ENCODE peak calls at places on chromosome 13, in seven cellular contexts. One of them, this sample, is unnamed.
A peak's percentile ranks its signal among the peaks of the same experiment; 100 is the strongest.

GRCh38 chr13:97629601-97630272 is 195.8 kb downstream of the RAP2A start:
- DNase-seq in left lung: peak; percentile 39
- DNase-seq in gastrocnemius medialis: no peak
- DNase-seq in lung: peak; percentile 42
- DNase-seq in Peyer's patch: no peak
- DNase-seq in CD4-positive, alpha-beta T cell: no peak
- DNase-seq in HCT116: no peak
- DNase-seq in this sample: no peak

GRCh38 chr13:32549788-32550187 is 11.2 kb upstream of the N4BP2L2 start:
- DNase-seq in left lung: no peak
- DNase-seq in gastrocnemius medialis: no peak
- DNase-seq in lung: no peak
- DNase-seq in Peyer's patch: no peak
- DNase-seq in CD4-positive, alpha-beta T cell: no peak
- DNase-seq in HCT116: no peak
- DNase-seq in this sample: no peak

GRCh38 chr13:34964558-34964957 is 22.5 kb downstream of the NBEA start:
- DNase-seq in left lung: no peak
- DNase-seq in gastrocnemius medialis: no peak
- DNase-seq in lung: no peak
- DNase-seq in Peyer's patch: no peak
- DNase-seq in CD4-positive, alpha-beta T cell: no peak
- DNase-seq in HCT116: no peak
- DNase-seq in this sample: no peak

GRCh38 chr13:112247471-112248405 is 128.4 kb upstream of the SPACA7 start:
- DNase-seq in left lung: no peak
- DNase-seq in gastrocnemius medialis: no peak
- DNase-seq in lung: peak; percentile 19
- DNase-seq in Peyer's patch: no peak
- DNase-seq in CD4-positive, alpha-beta T cell: no peak
- DNase-seq in HCT116: no peak
- DNase-seq in this sample: peak; percentile 47

GRCh38 chr13:80337706-80338105 is 3.2 kb downstream of the SPRY2 start:
- DNase-seq in left lung: no peak
- DNase-seq in gastrocnemius medialis: no peak
- DNase-seq in lung: no peak
- DNase-seq in Peyer's patch: no peak
- DNase-seq in CD4-positive, alpha-beta T cell: no peak
- DNase-seq in HCT116: no peak
- DNase-seq in this sample: no peak

GRCh38 chr13:74570834-74571233 is 436.6 kb upstream of the KLF12 start:
- DNase-seq in left lung: no peak
- DNase-seq in gastrocnemius medialis: no peak
- DNase-seq in lung: no peak
- DNase-seq in Peyer's patch: no peak
- DNase-seq in CD4-positive, alpha-beta T cell: no peak
- DNase-seq in HCT116: peak; percentile 2
- DNase-seq in this sample: no peak

GRCh38 chr13:44768233-44768632 is 192.1 kb upstream of the TSC22D1 start:
- DNase-seq in left lung: no peak
- DNase-seq in gastrocnemius medialis: no peak
- DNase-seq in lung: no peak
- DNase-seq in Peyer's patch: no peak
- DNase-seq in CD4-positive, alpha-beta T cell: peak; percentile 20
- DNase-seq in HCT116: no peak
- DNase-seq in this sample: no peak

GRCh38 chr13:75371223-75371622 is 110.7 kb downstream of the TBC1D4 start:
- DNase-seq in left lung: no peak
- DNase-seq in gastrocnemius medialis: no peak
- DNase-seq in lung: no peak
- DNase-seq in Peyer's patch: no peak
- DNase-seq in CD4-positive, alpha-beta T cell: no peak
- DNase-seq in HCT116: no peak
- DNase-seq in this sample: no peak

GRCh38 chr13:110644892-110645521 is 29.7 kb downstream of the NAXD start:
- DNase-seq in left lung: peak; percentile 70
- DNase-seq in gastrocnemius medialis: peak; percentile 31
- DNase-seq in lung: peak; percentile 56
- DNase-seq in Peyer's patch: peak; percentile 83
- DNase-seq in CD4-positive, alpha-beta T cell: peak; percentile 34
- DNase-seq in HCT116: no peak
- DNase-seq in this sample: no peak

DNA sequence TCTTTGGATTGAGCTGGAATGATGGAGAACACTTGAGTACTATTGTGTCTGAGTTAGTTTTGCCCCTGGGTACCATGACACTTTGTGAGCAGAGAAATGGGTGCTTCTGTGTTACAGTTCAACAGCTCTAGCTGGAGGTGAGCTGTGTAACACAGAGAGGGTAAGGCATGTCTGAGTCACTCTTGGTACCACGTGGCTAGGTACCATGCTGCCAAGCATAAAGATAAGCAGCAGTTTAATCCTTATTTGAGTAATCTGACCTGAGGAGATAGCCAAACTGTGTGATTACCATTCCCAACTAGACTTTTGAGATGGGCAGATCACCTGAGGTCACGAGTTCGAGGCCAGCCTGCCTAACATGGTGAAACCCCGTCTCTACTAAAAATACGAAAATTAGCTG is 122.0 kb downstream of the OLFM4 start:
- DNase-seq in left lung: no peak
- DNase-seq in gastrocnemius medialis: no peak
- DNase-seq in lung: no peak
- DNase-seq in Peyer's patch: no peak
- DNase-seq in CD4-positive, alpha-beta T cell: no peak
- DNase-seq in HCT116: no peak
- DNase-seq in this sample: no peak
- H3K27ac ChIP-seq in left lung: no peak overlapping the region
- H3K27ac ChIP-seq in gastrocnemius medialis: no peak overlapping the region
- H3K27ac ChIP-seq in lung: no peak overlapping the region
- H3K27ac ChIP-seq in Peyer's patch: no peak overlapping the region
- H3K27ac ChIP-seq in CD4-positive, alpha-beta T cell: no peak overlapping the region
- H3K27ac ChIP-seq in HCT116: no peak overlapping the region
- H3K27ac ChIP-seq in this sample: no peak overlapping the region

DNA sequence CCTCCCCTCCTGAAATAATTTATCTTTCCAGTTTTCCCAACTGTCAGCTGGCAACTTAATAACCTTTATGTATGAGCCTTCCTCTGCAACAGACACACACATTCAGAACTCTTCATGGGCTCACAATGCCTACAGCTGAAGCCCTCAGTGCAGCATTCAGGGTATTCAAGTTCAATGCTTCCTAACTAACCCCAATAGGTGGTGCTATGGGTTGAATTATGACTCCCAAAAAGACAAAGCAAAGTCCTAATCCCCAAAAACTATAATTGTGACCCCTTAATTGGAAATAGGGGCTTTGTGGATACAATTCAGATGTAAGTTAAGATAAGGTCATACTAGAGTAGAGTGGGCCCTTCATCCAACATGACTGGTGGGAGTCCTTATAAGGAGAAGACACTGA is 202.2 kb downstream of the SUCLA2 start:
- DNase-seq in left lung: no peak
- DNase-seq in gastrocnemius medialis: no peak
- DNase-seq in lung: no peak
- DNase-seq in Peyer's patch: no peak
- DNase-seq in CD4-positive, alpha-beta T cell: no peak
- DNase-seq in HCT116: no peak
- DNase-seq in this sample: no peak
- TF ChIP-seq CTCF in left lung: no peak
- TF ChIP-seq CTCF in gastrocnemius medialis: no peak
- TF ChIP-seq CTCF in lung: no peak
- TF ChIP-seq CTCF in Peyer's patch: no peak
- TF ChIP-seq CTCF in CD4-positive, alpha-beta T cell: no peak
- TF ChIP-seq CTCF in HCT116: peak; percentile 43
- TF ChIP-seq CTCF in this sample: no peak

DNA sequence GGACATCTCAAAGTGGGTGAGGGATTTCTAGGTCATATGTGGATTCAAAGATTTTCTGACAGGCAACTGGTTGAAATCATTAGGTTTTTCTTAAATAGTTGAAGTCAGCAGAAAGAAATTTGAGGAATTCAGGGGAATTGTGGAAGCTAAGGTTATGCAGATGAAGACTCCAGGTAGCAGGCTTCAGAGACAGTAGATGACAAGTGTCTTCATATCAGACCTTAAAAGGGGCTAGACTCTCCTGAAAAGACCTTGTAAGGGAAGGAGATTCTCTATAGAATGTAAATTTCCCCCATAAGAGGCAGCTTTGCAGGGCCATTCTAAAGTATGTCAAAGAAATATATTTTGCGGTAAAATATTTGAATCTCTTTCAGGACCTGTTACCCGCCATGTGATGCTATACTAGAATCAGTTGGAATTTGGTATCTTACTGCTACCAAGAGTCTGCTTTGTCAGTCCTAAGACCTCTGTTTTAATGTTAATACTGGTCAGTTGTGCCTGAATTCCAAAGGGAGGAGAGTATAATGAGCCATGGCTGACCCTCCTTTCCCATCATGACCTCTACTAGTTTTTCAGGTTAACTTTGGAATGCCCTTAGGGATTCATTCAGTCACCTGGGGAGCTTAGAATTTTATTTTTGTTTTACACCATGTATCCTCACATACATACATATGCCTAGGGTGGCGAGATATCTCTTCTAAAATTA is 1115.5 kb upstream of the SLC10A2 start:
- DNase-seq in left lung: no peak
- DNase-seq in gastrocnemius medialis: no peak
- DNase-seq in lung: no peak
- DNase-seq in Peyer's patch: no peak
- DNase-seq in CD4-positive, alpha-beta T cell: no peak
- DNase-seq in HCT116: no peak
- DNase-seq in this sample: no peak
- H3K27ac ChIP-seq in left lung: no peak overlapping the region
- H3K27ac ChIP-seq in gastrocnemius medialis: no peak overlapping the region
- H3K27ac ChIP-seq in lung: no peak overlapping the region
- H3K27ac ChIP-seq in Peyer's patch: no peak overlapping the region
- H3K27ac ChIP-seq in CD4-positive, alpha-beta T cell: no peak overlapping the region
- H3K27ac ChIP-seq in HCT116: no peak overlapping the region
- H3K27ac ChIP-seq in this sample: no peak overlapping the region

DNA sequence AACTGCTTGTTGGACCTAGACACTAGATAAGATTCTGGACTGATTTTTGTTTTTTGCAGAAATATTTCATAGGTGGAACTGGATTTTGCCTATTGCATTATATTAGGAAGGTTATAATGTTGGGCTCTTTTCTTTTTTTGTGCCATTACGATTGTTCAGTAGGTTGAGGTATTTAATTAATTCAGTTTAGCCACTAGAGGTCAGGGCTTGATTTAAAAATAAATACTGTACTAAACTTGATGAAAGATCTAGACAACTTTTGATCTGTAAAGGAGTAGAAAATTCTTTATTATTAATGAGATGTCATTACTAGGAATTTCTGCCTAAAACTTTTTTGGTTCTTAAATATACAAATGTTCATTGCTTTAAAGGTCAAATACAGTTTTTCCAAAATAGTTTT is 15.2 kb upstream of the SUPT20H start:
- DNase-seq in left lung: no peak
- DNase-seq in gastrocnemius medialis: no peak
- DNase-seq in lung: no peak
- DNase-seq in Peyer's patch: no peak
- DNase-seq in CD4-positive, alpha-beta T cell: no peak
- DNase-seq in HCT116: peak; percentile 8
- DNase-seq in this sample: no peak
- TF ChIP-seq CTCF in left lung: peak; percentile 28
- TF ChIP-seq CTCF in gastrocnemius medialis: peak; percentile 40
- TF ChIP-seq CTCF in lung: peak; percentile 0
- TF ChIP-seq CTCF in Peyer's patch: peak; percentile 20
- TF ChIP-seq CTCF in CD4-positive, alpha-beta T cell: peak; percentile 54
- TF ChIP-seq CTCF in HCT116: peak; percentile 59
- TF ChIP-seq CTCF in this sample: no peak

This sample was measured in coronary artery.